ENCODE peak calls at places on chromosomes 7 and 10, in six cellular contexts. P is body of pancreas, V is HCT116, I is right atrium auricular region, W is breast epithelium, A is astrocyte of the spinal cord. C is an unnamed sample.

GRCh38 chr7:129607471-129608120 is 3.9 kb upstream of the NRF1 start:
- DNase-seq in P (peak), I (no peak), W (no peak), V (no peak), A (peak), C (no peak)

GRCh38 chr7:43721193-43721806 is 8.0 kb downstream of the COA1 start:
- DNase-seq in I (no peak), P (no peak), V (no peak), A (peak), W (no peak), C (no peak)

GRCh38 chr10:131982185-131982756 is 548 bp upstream of the BNIP3 start:
- DNase-seq in W (no peak), P (no peak), I (no peak), V (no peak), A (no peak), C (no peak)

GRCh38 chr10:30352377-30352776 is 3.3 kb upstream of the MTPAP start:
- DNase-seq in P (no peak), W (no peak), V (no peak), A (no peak), I (no peak), C (no peak)

GRCh38 chr7:5294169-5294987 is 11.6 kb downstream of the SLC29A4 start:
- DNase-seq in V (no peak), I (no peak), W (no peak), A (no peak), P (no peak), C (no peak)

GRCh38 chr7:44191171-44191570 is 1.9 kb upstream of the GCK start:
- DNase-seq in P (no peak), A (no peak), I (no peak), V (no peak), W (no peak), C (no peak)

GRCh38 chr10:46298346-46299266 is 11.8 kb downstream of the ANTXRL start:
- DNase-seq in W (no peak), V (no peak), P (no peak), I (no peak), A (no peak), C (no peak)

GRCh38 chr7:117124585-117125220 is 171.4 kb downstream of the ST7 start:
- DNase-seq in A (peak), I (peak), P (peak), W (peak), V (peak), C (no peak)

GRCh38 chr10:100872034-100872791 is 40.5 kb upstream of the SLF2 start:
- DNase-seq in A (peak), W (no peak), P (peak), I (no peak), V (peak), C (no peak)

GRCh38 chr10:98339790-98340189 is 71.8 kb upstream of the LOXL4 start:
- DNase-seq in A (no peak), P (no peak), V (no peak), W (no peak), I (no peak), C (no peak)

GRCh38 chr10:89706011-89706410 is 4.6 kb downstream of the KIF20B start:
- DNase-seq in I (no peak), W (no peak), P (no peak), V (no peak), A (peak), C (no peak)

GRCh38 chr7:38893061-38893460 is 15.9 kb downstream of the VPS41 start:
- DNase-seq in A (peak), W (no peak), I (no peak), V (no peak), P (no peak), C (no peak)

GRCh38 chr7:70492641-70493040 is 639.3 kb upstream of the GALNT17 start:
- DNase-seq in P (no peak), A (no peak), W (no peak), V (no peak), I (no peak), C (no peak)

GRCh38 chr10:44786451-44786850 is 124.7 kb upstream of the TMEM72 start:
- DNase-seq in P (no peak), A (peak), W (no peak), V (no peak), I (no peak), C (no peak)

GRCh38 chr10:24206926-24207701 is 1.8 kb upstream of the KIAA1217 start:
- DNase-seq in P (no peak), I (no peak), V (no peak), W (no peak), A (no peak), C (no peak)

GRCh38 chr10:103921750-103922195 is 3.8 kb upstream of the STN1 start:
- DNase-seq in A (no peak), I (no peak), V (peak), W (no peak), P (no peak), C (no peak)

GRCh38 chr10:113960617-113961260 is 82.9 kb upstream of the ADRB1 start:
- DNase-seq in I (no peak), P (no peak), V (no peak), A (no peak), W (no peak), C (no peak)

GRCh38 chr7:22731781-22732180 is 4.8 kb downstream of the IL6 start:
- DNase-seq in V (no peak), P (no peak), A (no peak), I (no peak), W (no peak), C (no peak)

GRCh38 chr7:28123752-28124151 is 56.8 kb downstream of the JAZF1 start:
- DNase-seq in P (no peak), A (no peak), W (no peak), V (no peak), I (no peak), C (no peak)

GRCh38 chr10:100122780-100123179 is 41.1 kb upstream of the CPN1 start:
- DNase-seq in I (no peak), P (no peak), W (no peak), V (no peak), A (no peak), C (no peak)

GRCh38 chr7:132249591-132249971 is 326.7 kb downstream of the PLXNA4 start:
- DNase-seq in W (peak), I (no peak), P (peak), V (no peak), A (no peak), C (no peak)

GRCh38 chr10:1420663-1421362 is 316.5 kb downstream of the ADARB2 start:
- DNase-seq in I (no peak), A (no peak), V (peak), W (peak), P (peak), C (peak)
- TF ChIP-seq CTCF in I (no peak), A (peak), V (peak), W (peak), P (peak), C (peak)

GRCh38 chr7:148626828-148627227 is 36.3 kb downstream of the C7orf33 start:
- DNase-seq in P (no peak), A (no peak), W (no peak), I (no peak), V (no peak), C (no peak)
- TF ChIP-seq CTCF in P (no peak), A (no peak), W (no peak), I (no peak), V (no peak), C (no peak)

GRCh38 chr7:151309306-151309705 is 32.3 kb upstream of the NUB1 start:
- DNase-seq in I (peak), P (no peak), A (peak), V (no peak), W (no peak), C (no peak)

GRCh38 chr7:151312356-151312755 is 29.3 kb upstream of the NUB1 start:
- DNase-seq in I (no peak), A (no peak), V (no peak), W (no peak), P (no peak), C (no peak)

GRCh38 chr7:151311294-151311864 is 30.2 kb upstream of the NUB1 start:
- DNase-seq in V (no peak), A (no peak), W (no peak), P (no peak), I (no peak), C (no peak)

GRCh38 chr7:151308791-151309190 is 32.8 kb upstream of the NUB1 start:
- DNase-seq in I (peak), W (no peak), P (no peak), V (no peak), A (no peak), C (no peak)

GRCh38 chr7:151310578-151310977 is 31.0 kb upstream of the NUB1 start:
- DNase-seq in V (no peak), P (no peak), I (no peak), A (no peak), W (no peak), C (no peak)
- TF ChIP-seq CTCF in V (peak), P (peak), I (peak), A (peak), W (no peak), C (peak)

GRCh38 chr7:2115739-2116065 is 117.0 kb downstream of the MAD1L1 start:
- DNase-seq in P (no peak), I (no peak), A (no peak), W (no peak), V (no peak), C (no peak)
- TF ChIP-seq CTCF in P (no peak), I (no peak), A (no peak), W (no peak), V (no peak), C (no peak)

GRCh38 chr7:98617051-98617959 is at the start of gene NPTX2:
- DNase-seq in A (no peak), V (no peak), P (peak), W (no peak), I (no peak), C (no peak)
- TF ChIP-seq CTCF in A (no peak), V (no peak), P (peak), W (no peak), I (no peak), C (peak)

GRCh38 chr10:91642831-91643692 is 10.2 kb upstream of the PPP1R3C start:
- DNase-seq in V (no peak), I (no peak), A (peak), P (no peak), W (no peak), C (no peak)

DNA sequence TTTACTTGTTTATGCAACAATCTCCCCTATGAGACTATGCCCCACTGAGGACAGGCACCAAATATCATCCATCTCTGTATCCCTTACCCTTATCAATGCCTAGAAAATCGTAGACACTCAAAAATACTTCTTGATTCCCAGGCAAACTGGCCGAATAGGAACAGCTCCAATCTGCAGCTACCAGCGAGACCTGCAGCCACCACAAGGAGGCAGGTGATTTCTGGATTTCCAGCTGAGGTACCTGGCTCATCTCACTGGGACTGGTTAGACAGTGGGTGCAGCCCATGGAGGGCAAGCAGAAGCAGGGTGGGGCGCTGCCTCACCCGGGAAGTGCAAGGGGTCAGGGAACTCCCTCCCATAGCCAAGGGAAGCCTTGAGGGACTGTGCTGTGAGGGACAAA is 10.8 kb upstream of the PPP1R3C start:
- DNase-seq in P (no peak), W (no peak), A (no peak), I (no peak), V (no peak), C (no peak)
- TF ChIP-seq CTCF in P (peak), W (peak), A (peak), I (no peak), V (peak), C (peak)

GRCh38 chr10:57849726-57850357 is 417.9 kb downstream of the IPMK start:
- DNase-seq in W (no peak), I (no peak), A (peak), V (no peak), P (no peak), C (no peak)
- TF ChIP-seq CTCF in W (no peak), I (no peak), A (peak), V (peak), P (peak), C (peak)

GRCh38 chr7:86950360-86950759 is 109.1 kb downstream of the ELAPOR2 start:
- DNase-seq in I (no peak), W (no peak), V (no peak), A (no peak), P (no peak), C (no peak)
- TF ChIP-seq CTCF in I (no peak), W (no peak), V (no peak), A (no peak), P (no peak), C (no peak)